ENCODE peak calls at places on chromosomes 12 and 14, in eight cellular contexts. T is fibroblast of pulmonary artery, F is neural progenitor cell, Y is uterus, V is OCI-LY7, L is upper lobe of right lung, Q is bronchial epithelial cell, A is GM12864. N is an unnamed sample.

GRCh38 chr14:103391048-103391447 is 5.8 kb downstream of the MARK3 start:
- DNase-seq in Q (peak), L (no peak), V (peak), F (peak), Y (no peak), A (no peak), T (peak), N (peak)

GRCh38 chr12:32477714-32478113 is 78.4 kb downstream of the FGD4 start:
- DNase-seq in F (no peak), L (no peak), A (no peak), T (no peak), Y (no peak), V (peak), Q (no peak), N (no peak)

GRCh38 chr14:98290596-98290995 is 981.4 kb downstream of the BCL11B start:
- DNase-seq in Y (no peak), F (no peak), T (no peak), V (no peak), Q (peak), A (no peak), L (no peak), N (no peak)

GRCh38 chr14:48584031-48584430 is 908.6 kb upstream of the MDGA2 start:
- DNase-seq in V (no peak), Q (peak), Y (no peak), L (no peak), A (no peak), F (no peak), T (peak), N (peak)

GRCh38 chr14:64968167-64968566 is 4.0 kb downstream of the RAB15 start:
- DNase-seq in V (no peak), Q (no peak), L (peak), A (no peak), Y (no peak), T (no peak), F (no peak), N (no peak)

GRCh38 chr12:62749586-62749985 is 185.4 kb downstream of the PPM1H start:
- DNase-seq in F (no peak), L (no peak), Y (no peak), A (no peak), V (no peak), Q (no peak), T (no peak), N (no peak)

GRCh38 chr14:96129128-96129736 is 75.4 kb upstream of the BDKRB2 start:
- DNase-seq in V (no peak), A (no peak), Y (no peak), T (no peak), F (no peak), Q (no peak), L (no peak), N (no peak)

GRCh38 chr12:83826112-83826511 is 1086.5 kb downstream of the SLC6A15 start:
- DNase-seq in T (peak), Y (no peak), V (peak), L (no peak), F (peak), A (no peak), Q (peak), N (peak)

GRCh38 chr12:3692616-3693365 is 60.1 kb downstream of the CRACR2A start:
- DNase-seq in F (no peak), Y (no peak), V (no peak), Q (no peak), L (no peak), A (no peak), T (no peak), N (no peak)

GRCh38 chr12:52682938-52683574 is 2.8 kb upstream of the KRT1 start:
- DNase-seq in Y (no peak), A (no peak), L (no peak), Q (no peak), V (no peak), T (no peak), F (no peak), N (no peak)

GRCh38 chr12:82723891-82724290 is 37.2 kb downstream of the TMTC2 start:
- DNase-seq in Q (no peak), T (no peak), L (no peak), V (no peak), F (no peak), A (no peak), Y (no peak), N (no peak)

GRCh38 chr12:38508246-38508645 is 191.7 kb downstream of the ALG10B start:
- DNase-seq in A (no peak), Y (no peak), V (no peak), F (peak), Q (peak), L (peak), T (no peak), N (no peak)

GRCh38 chr12:90621927-90622326 is 333.0 kb downstream of the CCER1 start:
- DNase-seq in Y (no peak), Q (peak), V (no peak), F (no peak), T (peak), A (no peak), L (no peak), N (peak)

GRCh38 chr12:42564540-42564939 is 25.0 kb downstream of the PRICKLE1 start:
- DNase-seq in Q (no peak), V (no peak), Y (no peak), F (no peak), L (no peak), A (no peak), T (no peak), N (peak)

GRCh38 chr12:85448548-85449139 is 168.6 kb downstream of the ALX1 start:
- DNase-seq in A (no peak), T (peak), Y (no peak), L (no peak), V (peak), Q (no peak), F (no peak), N (peak)

GRCh38 chr14:22824711-22825359 is 4.9 kb upstream of the MRPL52 start:
- DNase-seq in A (no peak), F (no peak), Y (peak), L (no peak), T (peak), Q (peak), V (peak), N (peak)

GRCh38 chr14:69318241-69318640 is 58.3 kb downstream of the GALNT16 start:
- DNase-seq in V (peak), Y (peak), T (no peak), Q (no peak), A (no peak), F (no peak), L (peak), N (no peak)

GRCh38 chr12:122825773-122826724 is 9.2 kb upstream of the HIP1R start:
- DNase-seq in V (no peak), F (peak), A (no peak), L (no peak), Y (no peak), Q (peak), T (peak), N (no peak)

GRCh38 chr12:76186507-76186906 is 102.0 kb upstream of the NAP1L1 start:
- DNase-seq in Y (no peak), V (no peak), A (no peak), L (no peak), F (no peak), T (peak), Q (no peak), N (no peak)

GRCh38 chr14:91955168-91955567 is 7.7 kb upstream of the FBLN5 start:
- DNase-seq in Q (no peak), L (no peak), Y (no peak), A (no peak), F (no peak), V (no peak), T (no peak), N (no peak)

DNA sequence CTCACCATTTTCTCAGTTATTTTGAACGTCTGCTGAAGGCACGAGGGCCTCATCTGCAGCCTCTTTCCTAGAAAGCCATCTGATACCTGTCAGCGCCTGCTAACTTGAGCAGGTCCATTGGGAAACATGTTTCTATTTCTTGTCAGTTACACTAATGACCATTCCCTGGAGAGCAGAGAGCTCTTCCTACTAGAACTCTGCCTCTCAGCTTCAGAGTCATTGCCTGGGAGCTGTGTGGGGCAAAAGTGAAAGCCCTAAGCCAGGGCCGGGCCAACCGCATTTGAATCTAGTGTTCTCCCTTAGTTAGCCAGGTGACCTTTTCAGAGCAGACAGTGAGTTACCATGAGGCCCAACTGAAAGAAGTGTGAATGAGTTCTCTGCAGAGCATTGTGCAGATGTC is 135.8 kb downstream of the EML1 start:
- DNase-seq in Y (no peak), A (no peak), T (no peak), V (no peak), F (no peak), L (no peak), Q (no peak), N (peak)
- H3K4me3 ChIP-seq in Y (no peak), A (no peak), T (no peak), V (no peak), F (no peak), L (no peak), Q (no peak), N (no peak)

GRCh38 chr12:50317198-50317597 is 33.9 kb upstream of the LIMA1 start:
- DNase-seq in A (no peak), F (no peak), Y (no peak), V (no peak), L (no peak), Q (no peak), T (peak), N (peak)
- TF ChIP-seq CTCF in A (no peak), F (no peak), Y (no peak), V (no peak), L (no peak), Q (no peak), T (no peak), N (no peak)

GRCh38 chr14:67814826-67815225 is 1.6 kb downstream of the ZFYVE26 start:
- DNase-seq in Q (no peak), Y (no peak), L (no peak), V (no peak), T (no peak), A (no peak), F (peak), N (no peak)
- H3K4me3 ChIP-seq in Q (no peak), Y (no peak), L (no peak), V (peak), T (no peak), A (no peak), F (peak), N (no peak)

DNA sequence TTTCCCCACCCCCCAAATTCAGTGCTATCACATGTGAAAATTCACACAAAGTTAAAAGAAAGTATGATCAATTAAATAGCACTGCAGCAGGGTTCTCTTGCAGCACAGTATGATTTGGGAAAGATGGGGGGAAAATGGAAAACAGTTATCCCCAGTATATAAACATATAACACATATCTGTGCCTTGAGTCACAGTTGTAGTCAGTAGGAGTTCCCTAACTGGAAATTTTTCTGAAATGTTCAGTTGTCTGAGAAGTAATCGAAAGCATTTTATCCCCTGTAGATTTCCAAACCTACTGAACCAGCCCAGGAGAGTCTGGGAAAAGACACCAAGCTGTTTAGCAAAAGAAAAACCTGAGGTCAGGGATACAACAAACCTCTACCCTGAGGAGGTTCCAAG is 47.0 kb downstream of the C12orf50 start:
- DNase-seq in T (peak), V (no peak), A (no peak), Q (no peak), F (no peak), L (no peak), Y (no peak), N (peak)
- TF ChIP-seq CTCF in T (no peak), V (no peak), A (no peak), Q (no peak), F (no peak), L (no peak), Y (no peak), N (no peak)

GRCh38 chr12:127785535-127785934 is 481.4 kb upstream of the TMEM132C start:
- DNase-seq in A (no peak), F (no peak), Y (no peak), T (no peak), Q (peak), V (no peak), L (no peak), N (peak)
- H3K4me3 ChIP-seq in A (no peak), F (no peak), Y (no peak), T (no peak), Q (no peak), V (no peak), L (no peak), N (no peak)

DNA sequence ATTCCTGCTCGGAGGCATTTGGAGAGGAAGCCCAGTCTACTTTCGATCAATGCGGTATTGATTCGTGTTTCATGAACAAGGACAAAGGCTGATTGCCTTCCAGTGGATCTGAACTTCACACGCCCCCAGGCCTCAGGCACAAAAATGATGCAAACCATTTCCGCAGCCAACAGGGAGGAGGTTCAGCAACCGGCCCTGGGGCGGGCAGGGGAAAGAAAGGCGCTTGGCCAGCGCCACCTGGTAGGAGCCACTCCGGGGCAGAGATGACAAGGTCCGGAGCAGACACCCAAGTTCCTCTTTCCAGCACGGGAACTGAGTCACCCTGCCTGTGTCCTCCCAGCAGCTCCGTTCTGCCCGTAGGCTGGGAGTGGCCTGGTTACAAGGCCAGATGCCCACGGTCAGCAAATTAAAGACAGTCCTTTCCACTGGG is 136.4 kb downstream of the SCARB1 start:
- DNase-seq in V (no peak), Q (no peak), F (no peak), Y (peak), L (peak), A (no peak), T (peak), N (no peak)
- TF ChIP-seq CTCF in V (no peak), Q (no peak), F (no peak), Y (no peak), L (peak), A (no peak), T (no peak), N (no peak)

GRCh38 chr14:25032092-25032784 is 17.7 kb downstream of the STXBP6 start:
- DNase-seq in Q (no peak), V (peak), A (no peak), Y (no peak), T (no peak), F (no peak), L (no peak), N (no peak)
- H3K4me3 ChIP-seq in Q (no peak), V (no peak), A (no peak), Y (no peak), T (no peak), F (no peak), L (no peak), N (no peak)

GRCh38 chr12:99386907-99387306 is 260.6 kb upstream of the GARIN6 start:
- DNase-seq in F (peak), Y (no peak), A (peak), Q (peak), T (peak), L (no peak), V (peak), N (peak)
- TF ChIP-seq CTCF in F (peak), Y (no peak), A (peak), Q (peak), T (peak), L (no peak), V (peak), N (peak)

DNA sequence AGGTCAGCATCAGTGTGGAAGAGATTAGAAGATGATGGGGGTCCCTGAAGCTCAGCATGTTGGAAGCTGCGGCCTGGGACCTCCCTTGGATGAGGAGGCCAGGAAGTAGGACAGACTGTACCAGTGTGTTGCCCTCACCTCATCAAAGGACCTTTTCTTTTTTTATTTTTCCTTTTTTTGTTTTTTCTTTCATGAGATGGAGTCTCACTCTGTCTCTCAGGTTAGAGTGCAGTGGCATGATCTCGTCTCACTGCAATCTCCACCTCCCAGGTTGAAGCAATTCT is 16.4 kb upstream of the FAM222A start:
- DNase-seq in V (no peak), L (no peak), A (no peak), Y (no peak), F (no peak), Q (no peak), T (no peak), N (no peak)
- H3K4me3 ChIP-seq in V (no peak), L (no peak), A (no peak), Y (no peak), F (no peak), Q (no peak), T (no peak), N (no peak)

GRCh38 chr12:56947633-56948535 is 9.5 kb downstream of the RDH16 start:
- DNase-seq in V (peak), F (no peak), A (no peak), T (peak), L (no peak), Y (no peak), Q (no peak), N (no peak)
- TF ChIP-seq CTCF in V (peak), F (no peak), A (peak), T (no peak), L (peak), Y (peak), Q (no peak), N (no peak)